ENCODE peak calls at places on chromosomes 2 and 18, in nine cellular contexts. W is A549, I is K562, G is heart left ventricle, V is right lobe of liver, S is adrenal gland, C is transverse colon, M is vagina, L is ovary. O is an unnamed sample.

GRCh38 chr2:182868049-182868422 is 1.6 kb upstream of the FRZB start:
- DNase-seq in W (no peak), I (no peak), G (no peak), V (no peak), S (no peak), C (no peak), M (no peak), L (no peak), O (no peak)

GRCh38 chr2:59770651-59771050 is 782.8 kb downstream of the BCL11A start:
- DNase-seq in W (no peak), I (no peak), G (no peak), V (no peak), S (no peak), C (no peak), M (no peak), L (no peak), O (no peak)

GRCh38 chr18:55100817-55101457 is 141.7 kb upstream of the CCDC68 start:
- DNase-seq in W (peak), I (no peak), G (no peak), V (no peak), S (no peak), C (no peak), M (peak), L (no peak), O (no peak)

GRCh38 chr18:72325307-72325706 is 218.8 kb downstream of the CBLN2 start:
- DNase-seq in W (no peak), I (no peak), G (no peak), V (no peak), S (no peak), C (no peak), M (no peak), L (no peak), O (no peak)

GRCh38 chr2:119231975-119232665 is 8.5 kb downstream of the STEAP3 start:
- DNase-seq in W (no peak), I (no peak), G (no peak), V (no peak), S (no peak), C (no peak), M (no peak), L (no peak), O (peak)

GRCh38 chr18:8366070-8366469 is 243.2 kb upstream of the RAB12 start:
- DNase-seq in W (no peak), I (no peak), G (no peak), V (no peak), S (no peak), C (no peak), M (peak), L (no peak), O (no peak)

GRCh38 chr2:119522561-119523110 is 1.6 kb downstream of the SCTR start:
- DNase-seq in W (no peak), I (no peak), G (no peak), V (no peak), S (no peak), C (no peak), M (peak), L (no peak), O (no peak)

GRCh38 chr2:74379851-74380789 is at the start of gene DCTN1:
- DNase-seq in W (peak), I (peak), G (no peak), V (no peak), S (peak), C (peak), M (no peak), L (peak), O (no peak)

GRCh38 chr2:237737196-237737865 is 61.2 kb upstream of the RBM44 start:
- DNase-seq in W (no peak), I (no peak), G (no peak), V (no peak), S (no peak), C (no peak), M (peak), L (no peak), O (no peak)

GRCh38 chr2:230010501-230010900 is 58.2 kb downstream of the SLC16A14 start:
- DNase-seq in W (no peak), I (peak), G (no peak), V (no peak), S (no peak), C (no peak), M (no peak), L (no peak), O (no peak)

GRCh38 chr18:3037423-3037915 is 24.5 kb upstream of the LPIN2 start:
- DNase-seq in W (peak), I (peak), G (no peak), V (no peak), S (no peak), C (peak), M (no peak), L (no peak), O (peak)

GRCh38 chr2:170369894-170370293 is 191.9 kb downstream of the MYO3B start:
- DNase-seq in W (peak), I (no peak), G (no peak), V (no peak), S (no peak), C (no peak), M (no peak), L (no peak), O (peak)

GRCh38 chr2:116719841-116720240 is 1094.7 kb upstream of the DDX18 start:
- DNase-seq in W (no peak), I (no peak), G (no peak), V (no peak), S (peak), C (no peak), M (no peak), L (no peak), O (no peak)

GRCh38 chr2:128779301-128780095 is 460.8 kb upstream of the HS6ST1 start:
- DNase-seq in W (no peak), I (no peak), G (no peak), V (no peak), S (no peak), C (no peak), M (peak), L (no peak), O (no peak)

GRCh38 chr2:125167152-125167551 is 1142.1 kb downstream of the CNTNAP5 start:
- DNase-seq in W (no peak), I (no peak), G (no peak), V (no peak), S (no peak), C (no peak), M (no peak), L (no peak), O (no peak)

GRCh38 chr2:204645018-204645775 is 99.9 kb downstream of the PARD3B start:
- DNase-seq in W (peak), I (no peak), G (no peak), V (no peak), S (no peak), C (no peak), M (no peak), L (no peak), O (no peak)

GRCh38 chr2:215626063-215626462 is 190.2 kb upstream of the FN1 start:
- DNase-seq in W (no peak), I (no peak), G (no peak), V (no peak), S (no peak), C (no peak), M (no peak), L (no peak), O (no peak)

GRCh38 chr2:215626812-215627281 is 191.0 kb upstream of the FN1 start:
- DNase-seq in W (no peak), I (no peak), G (no peak), V (no peak), S (no peak), C (no peak), M (no peak), L (no peak), O (no peak)

GRCh38 chr2:215622836-215623235 is 187.0 kb upstream of the FN1 start:
- DNase-seq in W (no peak), I (no peak), G (no peak), V (no peak), S (no peak), C (no peak), M (no peak), L (no peak), O (no peak)

GRCh38 chr2:215625207-215625606 is 189.3 kb upstream of the FN1 start:
- DNase-seq in W (no peak), I (no peak), G (no peak), V (no peak), S (no peak), C (no peak), M (no peak), L (no peak), O (no peak)

GRCh38 chr2:215624423-215624829 is 188.6 kb upstream of the FN1 start:
- DNase-seq in W (no peak), I (no peak), G (no peak), V (no peak), S (peak), C (peak), M (peak), L (no peak), O (peak)
- TF ChIP-seq POLR2A in W (no peak), I (no peak), G (no peak), V (no peak), S (no peak), C (no peak), M (no peak), L (no peak), O (no peak)

GRCh38 chr2:176157499-176158305 is 595 bp downstream of the HOXD3 start:
- DNase-seq in W (no peak), I (no peak), G (no peak), V (no peak), S (no peak), C (peak), M (no peak), L (peak), O (no peak)
- H3K4me3 ChIP-seq in W (peak), I (no peak), G (peak), V (no peak), S (no peak), C (peak), M (no peak), L (peak), O (no peak)

GRCh38 chr2:143128681-143129580 is at the start of gene ARHGAP15:
- DNase-seq in W (no peak), I (no peak), G (no peak), V (peak), S (peak), C (peak), M (no peak), L (no peak), O (peak)
- TF ChIP-seq POLR2A in W (no peak), I (no peak), G (no peak), V (no peak), S (no peak), C (peak), M (no peak), L (no peak), O (peak)

GRCh38 chr2:20423376-20423775 is 23.5 kb upstream of the RHOB start:
- DNase-seq in W (no peak), I (no peak), G (no peak), V (no peak), S (no peak), C (peak), M (peak), L (no peak), O (no peak)

GRCh38 chr2:20423847-20424246 is 23.0 kb upstream of the RHOB start:
- DNase-seq in W (no peak), I (no peak), G (no peak), V (no peak), S (no peak), C (peak), M (peak), L (no peak), O (no peak)

GRCh38 chr2:20424300-20425290 is 22.3 kb upstream of the RHOB start:
- DNase-seq in W (no peak), I (no peak), G (peak), V (peak), S (peak), C (peak), M (peak), L (peak), O (peak)

GRCh38 chr2:20425884-20426283 is 21.0 kb upstream of the RHOB start:
- DNase-seq in W (no peak), I (no peak), G (no peak), V (no peak), S (no peak), C (peak), M (no peak), L (no peak), O (no peak)

GRCh38 chr2:20425371-20425881 is 21.4 kb upstream of the RHOB start:
- DNase-seq in W (no peak), I (no peak), G (no peak), V (no peak), S (no peak), C (peak), M (peak), L (no peak), O (no peak)
- H3K4me3 ChIP-seq in W (no peak), I (no peak), G (no peak), V (no peak), S (no peak), C (no peak), M (no peak), L (no peak), O (no peak)

DNA sequence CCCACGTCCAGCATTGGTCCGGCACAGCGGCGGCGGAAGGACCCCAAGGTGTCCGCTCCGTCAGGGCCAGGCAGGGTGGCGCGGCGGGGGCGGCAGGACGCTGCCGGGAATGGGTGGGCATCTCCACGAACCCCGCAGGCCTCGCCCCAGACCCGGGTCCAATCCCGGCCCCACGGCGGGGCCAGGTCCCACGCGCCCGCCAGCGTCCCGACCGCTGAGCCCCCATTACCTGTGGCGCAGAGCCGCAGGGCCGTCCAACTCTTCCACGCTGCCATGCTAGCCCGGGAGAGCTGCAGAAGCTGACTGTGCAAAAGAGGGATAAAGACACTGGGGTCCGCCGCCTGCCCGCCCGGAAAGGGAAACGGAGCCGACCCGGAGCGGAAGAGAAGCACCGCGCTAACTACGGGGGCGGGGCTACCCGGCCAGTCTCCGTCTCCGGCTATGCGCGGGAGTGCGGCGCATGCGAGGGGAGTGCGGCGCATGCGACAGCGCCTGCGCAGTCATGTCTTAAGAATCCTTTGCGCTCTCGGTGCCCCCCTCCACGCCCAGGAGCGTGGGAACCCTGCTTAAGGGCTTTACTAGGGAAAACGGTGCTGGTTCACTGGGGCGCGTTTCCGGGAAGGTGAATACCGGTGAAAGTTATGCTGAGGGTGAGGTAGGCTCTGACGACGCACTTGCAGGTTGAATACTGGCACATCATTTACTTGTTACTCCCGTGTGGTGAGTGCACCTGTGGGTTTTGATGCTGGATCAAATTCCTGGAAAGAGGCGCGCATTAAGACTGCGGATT is at the start of gene TMX3:
- DNase-seq in W (peak), I (peak), G (peak), V (peak), S (peak), C (peak), M (no peak), L (peak), O (peak)
- TF ChIP-seq POLR2A in W (peak), I (peak), G (peak), V (peak), S (peak), C (peak), M (no peak), L (no peak), O (peak)

DNA sequence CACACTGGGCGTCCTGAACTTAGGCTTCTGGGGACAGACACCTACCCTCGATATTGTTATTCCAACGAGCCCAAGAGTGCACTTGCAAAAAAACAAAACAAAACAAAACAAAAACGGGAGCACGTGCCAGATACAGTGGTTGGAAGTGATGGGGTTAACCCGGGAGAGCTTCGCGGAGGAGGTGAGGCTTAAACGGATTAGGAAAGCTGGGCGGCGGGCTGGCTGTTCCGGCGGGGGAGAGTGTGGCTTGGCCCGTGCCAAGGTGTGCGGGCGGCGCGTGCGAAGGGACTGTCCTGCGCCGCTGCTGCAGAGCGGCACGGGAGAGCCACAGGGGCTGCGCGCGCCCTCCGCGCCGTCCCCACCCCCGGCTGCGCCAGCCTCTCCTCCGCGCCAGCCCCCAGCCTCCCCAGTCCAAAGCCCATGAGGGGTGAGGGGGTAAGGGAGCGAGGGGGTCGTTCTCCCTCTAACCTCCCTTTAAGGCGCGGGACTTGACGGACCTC is 1.5 kb upstream of the SLC30A3 start:
- DNase-seq in W (no peak), I (no peak), G (no peak), V (no peak), S (no peak), C (no peak), M (no peak), L (no peak), O (no peak)
- H3K4me3 ChIP-seq in W (peak), I (no peak), G (peak), V (no peak), S (peak), C (no peak), M (peak), L (no peak), O (no peak)

DNA sequence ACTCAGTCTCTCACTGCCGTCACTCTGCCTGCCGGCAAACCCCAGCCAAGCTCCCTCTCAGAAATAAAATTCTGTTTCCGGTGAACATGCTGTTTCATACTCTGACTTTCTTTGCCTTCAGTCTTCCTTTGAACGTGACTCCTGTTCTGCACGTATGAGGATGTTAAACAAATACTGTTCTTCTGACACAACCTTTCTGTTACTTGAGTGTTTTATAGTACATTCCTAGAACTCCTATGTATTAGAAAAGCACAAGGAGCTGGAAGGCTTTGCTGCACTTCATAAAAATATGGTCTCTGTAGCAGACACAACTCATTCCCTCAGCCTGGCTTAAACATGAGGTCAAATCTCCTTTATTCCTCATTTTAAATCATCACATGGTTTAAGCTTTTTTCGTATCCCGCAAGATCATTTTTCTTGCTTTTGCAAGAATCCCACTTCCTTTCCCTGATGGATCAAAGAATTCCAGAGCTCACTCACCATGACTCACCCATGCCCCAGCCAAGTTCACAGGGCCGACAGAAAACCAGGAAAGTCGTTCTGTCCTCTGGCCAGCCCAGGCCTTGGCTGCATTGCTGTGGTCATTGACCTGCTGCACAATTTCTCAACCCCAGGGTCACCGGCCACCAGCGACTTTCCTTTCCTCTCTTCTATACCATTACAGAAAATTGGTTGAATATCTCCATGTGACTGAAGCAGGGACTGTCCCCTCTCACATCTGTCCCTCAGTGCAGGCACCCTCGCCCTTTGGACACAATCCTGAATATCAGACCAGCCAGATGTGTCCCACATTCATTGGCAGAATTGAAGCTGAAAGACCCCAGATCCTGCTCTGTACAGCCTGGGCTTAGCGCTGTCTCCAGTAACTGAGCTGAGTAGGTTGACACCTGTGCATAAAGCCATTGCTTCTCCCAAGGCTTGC is 183.1 kb upstream of the ARL4C start:
- DNase-seq in W (peak), I (no peak), G (peak), V (peak), S (peak), C (peak), M (peak), L (no peak), O (no peak)
- TF ChIP-seq POLR2A in W (no peak), I (no peak), G (no peak), V (no peak), S (no peak), C (no peak), M (no peak), L (no peak), O (no peak)